ENCODE peak calls at places on chromosomes 6 and 20, in eight cellular contexts. Z is choroid plexus epithelial cell, S is PC-3, Y is left ventricle myocardium inferior, R is aorta, X is NB4, C is endodermal cell, A is brain microvascular endothelial cell. B is an unnamed sample.

GRCh38 chr6:82348130-82348529 is 15.5 kb upstream of the TPBG start:
- DNase-seq in C (peak; percentile 61), Z (no peak), R (no peak), X (no peak), Y (no peak), A (no peak), S (peak; percentile 27), B (no peak)

GRCh38 chr6:138454976-138455706 is 44.2 kb downstream of the NHSL1 start:
- DNase-seq in A (no peak), X (no peak), R (no peak), Y (no peak), C (no peak), Z (peak; percentile 34), S (peak; percentile 53), B (no peak)

GRCh38 chr6:163122365-163122764 is 292.2 kb upstream of the QKI start:
- DNase-seq in Z (no peak), Y (no peak), S (no peak), A (no peak), R (no peak), C (no peak), X (peak; percentile 67), B (no peak)

GRCh38 chr6:168180548-168181011 is 101.6 kb upstream of the FRMD1 start:
- DNase-seq in X (no peak), Z (no peak), R (peak; percentile 47), A (no peak), C (peak; percentile 45), Y (no peak), S (peak; percentile 19), B (no peak)

GRCh38 chr20:37615507-37616425 is 78.1 kb upstream of the CTNNBL1 start:
- DNase-seq in Z (peak; percentile 50), C (peak; percentile 88), S (peak; percentile 83), X (peak; percentile 54), Y (no peak), R (no peak), A (no peak), B (no peak)

GRCh38 chr6:39887692-39888450 is 46.4 kb downstream of the MOCS1 start:
- DNase-seq in Y (peak; percentile 79), R (peak; percentile 96), S (peak; percentile 7), Z (peak; percentile 96), A (peak; percentile 95), C (peak; percentile 73), X (no peak), B (peak; percentile 88)

GRCh38 chr6:149929422-149929821 is 6.5 kb upstream of the RAET1G start:
- DNase-seq in X (no peak), Z (no peak), C (peak; percentile 81), S (peak; percentile 20), A (no peak), R (no peak), Y (no peak), B (no peak)

GRCh38 chr6:169958510-169958909 is 207.1 kb downstream of the ERMARD start:
- DNase-seq in Z (no peak), Y (no peak), R (peak; percentile 35), A (no peak), X (no peak), S (no peak), C (peak; percentile 31), B (no peak)

GRCh38 chr6:77463308-77463880 is at the start of gene HTR1B:
- DNase-seq in S (no peak), A (no peak), X (no peak), C (peak; percentile 87), Y (no peak), R (peak; percentile 83), Z (peak; percentile 64), B (no peak)

GRCh38 chr20:43492101-43492500 is 15.4 kb upstream of the L3MBTL1 start:
- DNase-seq in X (no peak), Z (no peak), S (peak; percentile 65), R (no peak), C (no peak), Y (no peak), A (no peak), B (no peak)

GRCh38 chr20:3753098-3753497 is 14.5 kb downstream of the ADISSP start:
- DNase-seq in Y (no peak), R (no peak), A (peak; percentile 68), C (peak; percentile 92), X (peak; percentile 82), Z (peak; percentile 87), S (peak; percentile 68), B (no peak)

GRCh38 chr20:3751284-3751663 is 16.3 kb downstream of the ADISSP start:
- DNase-seq in C (peak; percentile 74), R (no peak), Z (no peak), X (no peak), A (no peak), S (no peak), Y (no peak), B (no peak)

GRCh38 chr20:3751664-3752385 is 15.7 kb downstream of the ADISSP start:
- DNase-seq in S (no peak), X (no peak), Y (peak; percentile 70), A (no peak), C (peak; percentile 92), R (peak; percentile 89), Z (no peak), B (no peak)

GRCh38 chr20:3753501-3754257 is 13.9 kb downstream of the ADISSP start:
- DNase-seq in X (no peak), A (no peak), C (peak; percentile 39), S (no peak), R (no peak), Z (no peak), Y (no peak), B (no peak)

DNA sequence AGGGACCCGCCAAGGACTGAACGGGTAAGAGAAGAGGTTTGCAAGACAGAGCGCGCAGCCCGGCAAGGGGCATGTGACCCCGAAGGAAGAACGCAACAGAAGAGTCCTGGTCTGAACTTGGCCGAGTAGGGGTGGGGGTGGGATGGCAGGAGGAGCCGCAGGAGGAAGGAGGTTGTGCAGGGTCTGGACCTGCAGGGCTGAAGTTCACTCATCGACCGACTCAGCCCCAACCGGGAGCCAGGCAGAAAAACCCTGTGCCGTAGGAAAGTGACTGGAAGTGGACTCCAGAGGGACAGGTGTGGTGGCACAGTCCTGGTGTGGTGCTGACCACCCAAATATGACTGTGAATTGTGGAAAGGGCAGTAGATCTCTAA is 15.2 kb downstream of the ADISSP start:
- DNase-seq in C (no peak), A (no peak), R (no peak), Z (no peak), S (no peak), Y (no peak), X (no peak), B (no peak)
- H3K4me3 ChIP-seq in C (peak overlapping the region; percentile 75), A (peak overlapping the region; percentile 36), R (no peak overlapping the region), Z (no peak overlapping the region), S (no peak overlapping the region), Y (peak overlapping the region; percentile 59), X (no peak overlapping the region), B (no peak overlapping the region)

DNA sequence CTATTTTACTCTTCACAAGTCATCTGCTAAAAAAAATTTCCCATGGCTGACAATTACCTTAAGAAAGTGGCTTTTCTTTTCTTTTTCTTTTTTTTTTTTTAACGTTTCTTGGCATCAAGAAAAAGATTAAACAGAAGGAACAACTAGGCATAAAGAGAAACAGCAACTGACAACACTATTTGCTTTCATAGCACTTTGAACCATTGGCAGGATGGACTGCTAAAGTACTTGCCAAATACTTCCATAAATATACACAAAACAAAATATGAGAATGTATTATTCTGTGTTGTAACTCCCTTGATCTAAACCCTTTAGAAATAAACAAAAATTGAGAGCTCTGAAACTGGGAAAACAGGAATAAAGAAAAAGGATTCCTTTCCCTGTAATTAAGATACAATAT is 20.0 kb upstream of the PLN start:
- DNase-seq in S (no peak), Y (no peak), X (no peak), C (no peak), R (no peak), A (no peak), Z (no peak), B (no peak)
- H3K4me3 ChIP-seq in S (no peak overlapping the region), Y (peak overlapping the region; percentile 9), X (no peak overlapping the region), C (no peak overlapping the region), R (no peak overlapping the region), A (no peak overlapping the region), Z (no peak overlapping the region), B (no peak overlapping the region)

DNA sequence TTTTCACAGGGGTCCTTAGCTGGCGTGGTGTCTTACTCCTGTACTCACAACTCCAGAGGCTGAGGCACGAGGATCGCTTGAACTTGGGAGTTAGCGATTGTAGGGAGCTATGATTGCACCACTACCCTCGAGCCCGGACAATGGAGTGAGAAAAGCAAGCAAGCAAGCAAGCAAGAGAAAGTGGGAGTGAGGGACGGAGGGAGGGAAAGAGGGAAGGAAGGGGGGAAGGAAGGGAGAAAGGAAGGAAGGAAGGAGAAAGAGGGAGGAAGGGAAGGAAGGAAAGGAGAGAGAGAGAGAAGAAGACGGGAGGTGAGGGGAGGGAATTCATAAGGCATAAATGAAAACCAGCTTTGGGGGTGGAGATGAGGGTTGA is 120.5 kb downstream of the TRIM27 start:
- DNase-seq in C (no peak), X (peak; percentile 61), R (no peak), S (no peak), Y (no peak), A (no peak), Z (no peak), B (no peak)
- H3K4me3 ChIP-seq in C (peak overlapping the region; percentile 73), X (peak overlapping the region; percentile 70), R (no peak overlapping the region), S (peak overlapping the region; percentile 56), Y (no peak overlapping the region), A (no peak overlapping the region), Z (no peak overlapping the region), B (peak overlapping the region; percentile 12)

GRCh38 chr6:135048915-135049314 is 5.7 kb downstream of the HBS1L start:
- DNase-seq in A (no peak), Z (no peak), R (no peak), C (no peak), X (no peak), Y (no peak), S (no peak), B (no peak)
- H3K4me3 ChIP-seq in A (no peak overlapping the region), Z (no peak overlapping the region), R (no peak overlapping the region), C (no peak overlapping the region), X (no peak overlapping the region), Y (no peak overlapping the region), S (no peak overlapping the region), B (no peak overlapping the region)

DNA sequence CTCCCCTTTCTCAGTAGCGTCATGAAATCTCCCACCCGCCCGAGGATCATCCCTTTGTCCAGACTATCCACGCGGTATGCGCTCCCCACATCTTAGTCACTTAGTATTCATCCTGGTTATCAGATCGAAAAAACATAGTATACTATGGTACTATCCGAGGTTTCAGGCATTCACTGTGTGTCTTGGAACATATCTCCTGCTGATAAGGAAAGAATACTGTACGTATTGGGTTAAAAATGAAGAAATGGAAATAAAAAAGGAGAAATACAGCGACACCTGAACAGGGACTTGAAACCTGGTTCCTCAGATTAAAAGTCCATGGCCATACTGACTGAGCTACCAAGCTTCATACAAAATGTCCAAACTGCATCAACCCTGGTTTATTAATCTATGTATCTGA is 14.0 kb downstream of the HMGN4 start:
- DNase-seq in S (no peak), R (no peak), C (no peak), X (no peak), A (no peak), Y (no peak), Z (no peak), B (no peak)
- H3K4me3 ChIP-seq in S (peak overlapping the region; percentile 93), R (no peak overlapping the region), C (no peak overlapping the region), X (no peak overlapping the region), A (no peak overlapping the region), Y (no peak overlapping the region), Z (no peak overlapping the region), B (no peak overlapping the region)

GRCh38 chr20:17679786-17680127 is 2.3 kb downstream of the RRBP1 start:
- DNase-seq in R (no peak), A (no peak), C (no peak), X (no peak), Y (no peak), Z (no peak), S (no peak), B (no peak)
- H3K4me3 ChIP-seq in R (no peak overlapping the region), A (peak overlapping the region; percentile 82), C (peak overlapping the region; percentile 90), X (no peak overlapping the region), Y (peak overlapping the region; percentile 88), Z (peak overlapping the region; percentile 90), S (peak overlapping the region; percentile 98), B (peak overlapping the region; percentile 81)

GRCh38 chr6:148890605-148891004 is 143.8 kb downstream of the UST start:
- DNase-seq in A (no peak), Z (peak; percentile 19), S (no peak), X (no peak), C (no peak), Y (no peak), R (no peak), B (no peak)
- H3K4me3 ChIP-seq in A (no peak overlapping the region), Z (no peak overlapping the region), S (no peak overlapping the region), X (no peak overlapping the region), C (no peak overlapping the region), Y (no peak overlapping the region), R (peak overlapping the region; percentile 50), B (no peak overlapping the region)